ENCODE peak calls at places on chromosomes 1 and 21, in five cellular contexts. E, O, X, G and L are unnamed samples.
A peak's percentile ranks its signal among the peaks of the same experiment; 100 is the strongest.

GRCh38 chr1:173479649-173480048 is 2.5 kb downstream of the PRDX6 start:
- DNase-seq in E (no peak), X (no peak), G (no peak), O (no peak), L (no peak)

GRCh38 chr1:2258996-2259395 is 30.9 kb downstream of the SKI start:
- DNase-seq in X (no peak), E (no peak), G (no peak), O (no peak), L (peak; percentile 89)

GRCh38 chr1:30756545-30757195 is 904 bp downstream of the LAPTM5 start:
- DNase-seq in O (peak; percentile 81), G (peak; percentile 84), X (peak; percentile 24), E (peak; percentile 93), L (peak; percentile 92)

GRCh38 chr1:173423326-173423725 is 53.8 kb upstream of the PRDX6 start:
- DNase-seq in G (no peak), X (no peak), O (no peak), E (no peak), L (no peak)

GRCh38 chr1:29271724-29272123 is 35.4 kb downstream of the PTPRU start:
- DNase-seq in X (peak; percentile 60), E (peak; percentile 84), O (peak; percentile 54), G (no peak), L (peak; percentile 66)

GRCh38 chr1:202662081-202662480 is 48.2 kb downstream of the SYT2 start:
- DNase-seq in E (no peak), O (no peak), X (no peak), G (no peak), L (no peak)

GRCh38 chr1:199113265-199113869 is 474.5 kb downstream of the PTPRC start:
- DNase-seq in X (no peak), O (peak; percentile 75), E (no peak), G (no peak), L (peak; percentile 26)

GRCh38 chr21:45640888-45641479 is 2.5 kb upstream of the PCBP3 start:
- DNase-seq in X (peak; percentile 35), E (no peak), G (no peak), O (peak; percentile 61), L (peak; percentile 37)

GRCh38 chr1:6180578-6181311 is 624 bp upstream of the CHD5 start:
- DNase-seq in O (no peak), E (no peak), X (peak; percentile 34), G (no peak), L (no peak)

GRCh38 chr1:225601902-225602589 is 50.9 kb downstream of the ENAH start:
- DNase-seq in X (no peak), E (no peak), G (no peak), O (no peak), L (no peak)

GRCh38 chr21:34261841-34262832 is 101.7 kb upstream of the KCNE2 start:
- DNase-seq in X (no peak), G (no peak), O (no peak), E (no peak), L (no peak)

GRCh38 chr1:43439781-43440180 is 13.9 kb downstream of the HYI start:
- DNase-seq in O (no peak), G (peak; percentile 56), X (no peak), E (no peak), L (no peak)

GRCh38 chr1:30143517-30143916 is 579.9 kb downstream of the MATN1 start:
- DNase-seq in X (no peak), E (no peak), O (no peak), G (no peak), L (no peak)

GRCh38 chr1:119687391-119688079 is 24.2 kb upstream of the PHGDH start:
- DNase-seq in E (peak; percentile 88), O (no peak), X (no peak), G (no peak), L (no peak)

GRCh38 chr1:33169290-33170055 is 12.4 kb downstream of the TRIM62 start:
- DNase-seq in O (peak; percentile 42), G (no peak), X (no peak), E (no peak), L (no peak)

GRCh38 chr21:28229811-28230210 is 762.9 kb downstream of the LTN1 start:
- DNase-seq in X (no peak), G (no peak), E (no peak), O (no peak), L (no peak)

GRCh38 chr1:53378932-53379661 is 51.2 kb upstream of the LRP8 start:
- DNase-seq in O (no peak), G (peak; percentile 31), E (no peak), X (no peak), L (no peak)

GRCh38 chr1:44808938-44809917 is 905 bp downstream of the BTBD19 start:
- DNase-seq in E (no peak), G (peak; percentile 87), O (peak; percentile 77), X (peak; percentile 67), L (peak; percentile 71)

GRCh38 chr1:228848406-228848805 is 113.1 kb downstream of the RHOU start:
- DNase-seq in G (no peak), O (no peak), X (no peak), E (no peak), L (no peak)

GRCh38 chr1:116832268-116832931 is 77.3 kb upstream of the PTGFRN start:
- DNase-seq in X (no peak), O (no peak), G (no peak), E (no peak), L (no peak)

GRCh38 chr1:172914517-172915144 is 136.1 kb downstream of the TNFSF18 start:
- DNase-seq in E (no peak), O (no peak), G (no peak), X (no peak), L (no peak)

GRCh38 chr1:154433161-154433681 is 28.1 kb downstream of the IL6R start:
- DNase-seq in X (no peak), O (no peak), E (peak; percentile 95), G (no peak), L (no peak)

GRCh38 chr1:172154571-172154970 is 265.9 kb upstream of the C1orf105 start:
- DNase-seq in O (no peak), E (no peak), X (no peak), G (no peak), L (no peak)

GRCh38 chr1:84103197-84103992 is 40.7 kb upstream of the PRKACB start:
- DNase-seq in O (peak; percentile 90), E (peak; percentile 71), G (no peak), X (peak; percentile 55), L (peak; percentile 66)

GRCh38 chr1:27003745-27004470 is 8.7 kb downstream of the TENT5B start:
- DNase-seq in X (no peak), O (no peak), G (no peak), E (no peak), L (no peak)

GRCh38 chr21:35217504-35218060 is 168.5 kb upstream of the RUNX1 start:
- DNase-seq in X (no peak), G (no peak), O (peak; percentile 86), E (peak; percentile 100), L (no peak)

GRCh38 chr1:241821363-241821762 is 26.6 kb upstream of the EXO1 start:
- DNase-seq in X (no peak), O (no peak), E (peak; percentile 80), G (no peak), L (no peak)

GRCh38 chr21:38660333-38661295 is 145.1 kb upstream of the ETS2 start:
- DNase-seq in X (peak; percentile 42), O (no peak), G (peak; percentile 80), E (no peak), L (peak; percentile 52)

DNA sequence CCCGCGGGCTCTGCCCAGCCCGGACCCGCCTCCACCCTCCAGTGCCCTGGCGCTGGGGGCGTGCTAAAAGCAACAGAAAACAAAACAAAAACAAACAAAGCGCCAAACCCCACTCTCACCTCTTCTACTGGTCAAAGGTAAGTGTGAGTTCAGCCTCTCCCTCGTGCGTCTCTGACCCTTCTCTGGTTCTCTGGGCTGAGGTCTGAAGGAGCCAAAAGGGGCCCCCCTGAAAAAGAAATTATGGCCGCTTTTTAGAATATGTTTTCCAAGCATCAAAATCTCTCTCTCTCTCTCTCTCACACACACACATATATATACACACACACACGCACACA is 133.5 kb upstream of the DPYD start:
- DNase-seq in G (no peak), O (no peak), E (no peak), X (no peak), L (no peak)
- H3K4me3 ChIP-seq in G (peak overlapping the region; percentile 68), O (peak overlapping the region; percentile 56), E (peak overlapping the region; percentile 58), X (no peak overlapping the region), L (no peak overlapping the region)

GRCh38 chr1:109508873-109509175 is 703 bp downstream of the AMIGO1 start:
- DNase-seq in O (no peak), G (no peak), E (no peak), X (no peak), L (no peak)
- H3K27ac ChIP-seq in O (no peak overlapping the region), G (no peak overlapping the region), E (no peak overlapping the region), X (no peak overlapping the region), L (peak overlapping the region; percentile 72)

DNA sequence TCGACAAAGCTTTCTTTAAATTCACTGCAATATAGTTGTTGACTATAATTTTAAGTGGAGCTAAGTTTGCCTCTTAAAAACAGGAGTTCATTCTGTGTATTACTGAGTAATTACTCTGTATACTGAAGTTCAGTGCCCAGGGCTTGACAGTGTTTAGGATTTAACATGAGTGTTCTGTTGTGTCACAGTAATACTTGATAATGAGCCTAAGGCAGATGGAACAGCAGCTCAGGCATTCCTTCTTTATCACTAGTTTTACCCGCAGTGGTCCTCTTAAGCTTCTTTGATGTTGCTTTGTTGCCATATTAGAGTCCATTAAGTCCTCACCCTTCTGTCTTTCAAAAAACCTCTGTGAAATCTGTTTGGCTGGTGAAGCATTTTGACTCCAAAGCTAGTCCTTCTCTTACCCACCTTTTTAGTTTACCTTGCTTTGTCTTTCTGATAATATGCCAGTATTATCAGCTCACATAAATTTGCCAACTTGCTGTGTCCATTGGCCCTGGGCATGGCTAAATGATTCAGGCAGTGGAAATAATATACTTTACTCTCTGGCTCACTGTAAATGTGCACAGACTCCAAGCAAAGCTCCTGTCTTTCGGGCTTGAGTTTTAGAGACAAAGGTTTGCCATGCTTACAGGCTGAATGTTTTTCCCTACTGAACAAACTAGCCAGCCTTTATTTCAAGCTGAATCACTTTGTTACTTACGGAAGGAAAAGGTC is 17.7 kb downstream of the HIPK1 start:
- DNase-seq in E (no peak), X (no peak), O (peak; percentile 4), G (no peak), L (no peak)
- TF ChIP-seq CTCF in E (no peak), X (no peak), O (no peak), G (no peak), L (no peak)

GRCh38 chr1:113192980-113193379 is 120.0 kb downstream of the LRIG2 start:
- DNase-seq in O (no peak), G (no peak), X (no peak), E (no peak), L (no peak)

GRCh38 chr1:113190930-113191329 is 117.9 kb downstream of the LRIG2 start:
- DNase-seq in G (no peak), O (no peak), X (no peak), E (no peak), L (no peak)

GRCh38 chr1:113190078-113190477 is 117.1 kb downstream of the LRIG2 start:
- DNase-seq in G (no peak), X (no peak), E (no peak), O (no peak), L (no peak)

GRCh38 chr1:113192242-113192641 is 119.2 kb downstream of the LRIG2 start:
- DNase-seq in O (no peak), G (no peak), E (no peak), X (no peak), L (no peak)

DNA sequence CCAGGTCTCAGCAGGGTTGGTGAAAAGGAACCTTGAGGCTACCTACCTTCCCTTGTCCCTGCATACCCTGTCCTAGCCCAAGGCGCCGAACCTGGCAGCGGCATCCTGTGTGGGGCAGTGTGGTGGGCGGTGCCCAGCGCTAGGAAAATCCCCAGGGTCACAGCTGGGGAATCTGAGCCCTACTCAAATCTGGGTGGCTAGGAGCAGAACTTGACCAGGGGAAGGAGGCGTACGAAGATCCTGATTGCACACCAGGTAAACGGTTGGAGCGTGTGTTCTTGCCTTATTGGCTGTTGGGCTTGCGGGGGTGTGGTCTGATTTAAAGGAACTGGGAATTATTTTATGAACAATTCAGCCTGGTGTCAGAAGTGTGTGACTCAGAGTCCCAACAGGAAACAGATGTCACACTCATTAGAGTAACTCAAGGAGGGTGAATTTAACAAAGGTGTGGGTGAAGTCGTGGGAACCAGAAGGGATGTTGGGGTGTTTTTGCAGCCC is 118.6 kb downstream of the LRIG2 start:
- DNase-seq in G (no peak), O (no peak), E (peak; percentile 99), X (no peak), L (peak; percentile 71)
- H3K4me3 ChIP-seq in G (no peak overlapping the region), O (no peak overlapping the region), E (peak overlapping the region; percentile 48), X (no peak overlapping the region), L (no peak overlapping the region)